ENCODE peak calls at places on chromosomes 1 and 21, in six cellular contexts. One of them, this sample, is unnamed.

GRCh38 chr1:34787461-34788420 is 5.1 kb upstream of the GJA4 start:
- DNase-seq in Right ventricle myocardium superior: no peak
- DNase-seq in NB4: peak
- DNase-seq in left cardiac atrium: no peak
- DNase-seq in RCC 7860: no peak
- DNase-seq in NCI-H2029: no peak
- DNase-seq in this sample: no peak

GRCh38 chr1:209041936-209042335 is 541.6 kb upstream of the CAMK1G start:
- DNase-seq in Right ventricle myocardium superior: no peak
- DNase-seq in NB4: peak
- DNase-seq in left cardiac atrium: no peak
- DNase-seq in RCC 7860: no peak
- DNase-seq in NCI-H2029: no peak
- DNase-seq in this sample: no peak

GRCh38 chr21:38852278-38852677 is 46.5 kb downstream of the ETS2 start:
- DNase-seq in Right ventricle myocardium superior: no peak
- DNase-seq in NB4: no peak
- DNase-seq in left cardiac atrium: no peak
- DNase-seq in RCC 7860: no peak
- DNase-seq in NCI-H2029: no peak
- DNase-seq in this sample: no peak

GRCh38 chr1:41695118-41695517 is 210.6 kb upstream of the EDN2 start:
- DNase-seq in Right ventricle myocardium superior: peak
- DNase-seq in NB4: peak
- DNase-seq in left cardiac atrium: peak
- DNase-seq in RCC 7860: no peak
- DNase-seq in NCI-H2029: peak
- DNase-seq in this sample: no peak

GRCh38 chr1:63843884-63844283 is 70.1 kb downstream of the ROR1 start:
- DNase-seq in Right ventricle myocardium superior: no peak
- DNase-seq in NB4: peak
- DNase-seq in left cardiac atrium: no peak
- DNase-seq in RCC 7860: peak
- DNase-seq in NCI-H2029: no peak
- DNase-seq in this sample: no peak

GRCh38 chr1:47623174-47623940 is 185.5 kb downstream of the FOXD2 start:
- DNase-seq in Right ventricle myocardium superior: no peak
- DNase-seq in NB4: no peak
- DNase-seq in left cardiac atrium: no peak
- DNase-seq in RCC 7860: no peak
- DNase-seq in NCI-H2029: no peak
- DNase-seq in this sample: no peak

GRCh38 chr1:27398405-27399149 is 6.2 kb downstream of the GPR3 start:
- DNase-seq in Right ventricle myocardium superior: no peak
- DNase-seq in NB4: no peak
- DNase-seq in left cardiac atrium: no peak
- DNase-seq in RCC 7860: no peak
- DNase-seq in NCI-H2029: no peak
- DNase-seq in this sample: no peak

GRCh38 chr1:161771166-161771565 is 5.0 kb downstream of the ATF6 start:
- DNase-seq in Right ventricle myocardium superior: no peak
- DNase-seq in NB4: no peak
- DNase-seq in left cardiac atrium: no peak
- DNase-seq in RCC 7860: no peak
- DNase-seq in NCI-H2029: no peak
- DNase-seq in this sample: no peak

GRCh38 chr21:27070881-27071670 is 104.2 kb upstream of the ADAMTS5 start:
- DNase-seq in Right ventricle myocardium superior: no peak
- DNase-seq in NB4: no peak
- DNase-seq in left cardiac atrium: no peak
- DNase-seq in RCC 7860: no peak
- DNase-seq in NCI-H2029: no peak
- DNase-seq in this sample: no peak

GRCh38 chr1:223500560-223501425 is 107.6 kb downstream of the CCDC185 start:
- DNase-seq in Right ventricle myocardium superior: no peak
- DNase-seq in NB4: no peak
- DNase-seq in left cardiac atrium: no peak
- DNase-seq in RCC 7860: peak
- DNase-seq in NCI-H2029: no peak
- DNase-seq in this sample: peak